ENCODE peak calls at places on chromosomes 1 and 21, in nine cellular contexts. One of them, this sample, is unnamed.

GRCh38 chr1:43908226-43908625 is 25.4 kb upstream of the ARTN start:
- DNase-seq in NCI-H510A treated with DMSO at 0.1 percent for 48 hours: no peak
- DNase-seq in GM23338: no peak
- DNase-seq in HEK293T: no peak
- DNase-seq in AG04450: no peak
- DNase-seq in WTC11: no peak
- DNase-seq in keratinocyte: no peak
- DNase-seq in stimulated activated naive CD8-positive, alpha-beta T cell treated with anti-CD3 and anti-CD28 coated beads, Interleukin-15, Interleukin-2, amounts not matched to agents 100 U/mL and 50 U/mL, for 24 hours: no peak
- DNase-seq in activated gamma-delta T cell treated with anti-CD3 and anti-CD28 coated beads, Interleukin-2, amount 50 U/mL, for 16 hours: no peak
- DNase-seq in this sample: no peak

GRCh38 chr1:41612953-41613352 is 128.5 kb upstream of the EDN2 start:
- DNase-seq in NCI-H510A treated with DMSO at 0.1 percent for 48 hours: no peak
- DNase-seq in GM23338: no peak
- DNase-seq in HEK293T: no peak
- DNase-seq in AG04450: no peak
- DNase-seq in WTC11: no peak
- DNase-seq in keratinocyte: no peak
- DNase-seq in stimulated activated naive CD8-positive, alpha-beta T cell treated with anti-CD3 and anti-CD28 coated beads, Interleukin-15, Interleukin-2, amounts not matched to agents 100 U/mL and 50 U/mL, for 24 hours: no peak
- DNase-seq in activated gamma-delta T cell treated with anti-CD3 and anti-CD28 coated beads, Interleukin-2, amount 50 U/mL, for 16 hours: no peak
- DNase-seq in this sample: no peak

GRCh38 chr1:10378071-10378841 is 20.6 kb upstream of the PGD start:
- DNase-seq in NCI-H510A treated with DMSO at 0.1 percent for 48 hours: peak; percentile 68
- DNase-seq in GM23338: peak; percentile 27
- DNase-seq in HEK293T: no peak
- DNase-seq in AG04450: peak; percentile 64
- DNase-seq in WTC11: no peak
- DNase-seq in keratinocyte: no peak
- DNase-seq in stimulated activated naive CD8-positive, alpha-beta T cell treated with anti-CD3 and anti-CD28 coated beads, Interleukin-15, Interleukin-2, amounts not matched to agents 100 U/mL and 50 U/mL, for 24 hours: no peak
- DNase-seq in activated gamma-delta T cell treated with anti-CD3 and anti-CD28 coated beads, Interleukin-2, amount 50 U/mL, for 16 hours: no peak
- DNase-seq in this sample: no peak

GRCh38 chr1:158126425-158126824 is 54.3 kb upstream of the CD1D start:
- DNase-seq in NCI-H510A treated with DMSO at 0.1 percent for 48 hours: no peak
- DNase-seq in GM23338: no peak
- DNase-seq in HEK293T: no peak
- DNase-seq in AG04450: no peak
- DNase-seq in WTC11: no peak
- DNase-seq in keratinocyte: no peak
- DNase-seq in stimulated activated naive CD8-positive, alpha-beta T cell treated with anti-CD3 and anti-CD28 coated beads, Interleukin-15, Interleukin-2, amounts not matched to agents 100 U/mL and 50 U/mL, for 24 hours: no peak
- DNase-seq in activated gamma-delta T cell treated with anti-CD3 and anti-CD28 coated beads, Interleukin-2, amount 50 U/mL, for 16 hours: no peak
- DNase-seq in this sample: no peak

GRCh38 chr1:67830226-67830625 is 3.0 kb downstream of the GNG12 start:
- DNase-seq in NCI-H510A treated with DMSO at 0.1 percent for 48 hours: no peak
- DNase-seq in GM23338: no peak
- DNase-seq in HEK293T: no peak
- DNase-seq in AG04450: no peak
- DNase-seq in WTC11: no peak
- DNase-seq in keratinocyte: peak; percentile 49
- DNase-seq in stimulated activated naive CD8-positive, alpha-beta T cell treated with anti-CD3 and anti-CD28 coated beads, Interleukin-15, Interleukin-2, amounts not matched to agents 100 U/mL and 50 U/mL, for 24 hours: no peak
- DNase-seq in activated gamma-delta T cell treated with anti-CD3 and anti-CD28 coated beads, Interleukin-2, amount 50 U/mL, for 16 hours: no peak
- DNase-seq in this sample: no peak

GRCh38 chr1:56404561-56405030 is 174.8 kb downstream of the PLPP3 start:
- DNase-seq in NCI-H510A treated with DMSO at 0.1 percent for 48 hours: no peak
- DNase-seq in GM23338: no peak
- DNase-seq in HEK293T: no peak
- DNase-seq in AG04450: no peak
- DNase-seq in WTC11: no peak
- DNase-seq in keratinocyte: no peak
- DNase-seq in stimulated activated naive CD8-positive, alpha-beta T cell treated with anti-CD3 and anti-CD28 coated beads, Interleukin-15, Interleukin-2, amounts not matched to agents 100 U/mL and 50 U/mL, for 24 hours: no peak
- DNase-seq in activated gamma-delta T cell treated with anti-CD3 and anti-CD28 coated beads, Interleukin-2, amount 50 U/mL, for 16 hours: no peak
- DNase-seq in this sample: no peak

GRCh38 chr21:29005696-29006095 is 13.0 kb upstream of the LTN1 start:
- DNase-seq in NCI-H510A treated with DMSO at 0.1 percent for 48 hours: no peak
- DNase-seq in GM23338: no peak
- DNase-seq in HEK293T: no peak
- DNase-seq in AG04450: no peak
- DNase-seq in WTC11: no peak
- DNase-seq in keratinocyte: no peak
- DNase-seq in stimulated activated naive CD8-positive, alpha-beta T cell treated with anti-CD3 and anti-CD28 coated beads, Interleukin-15, Interleukin-2, amounts not matched to agents 100 U/mL and 50 U/mL, for 24 hours: no peak
- DNase-seq in activated gamma-delta T cell treated with anti-CD3 and anti-CD28 coated beads, Interleukin-2, amount 50 U/mL, for 16 hours: no peak
- DNase-seq in this sample: no peak

GRCh38 chr1:8329439-8329838 is 11.5 kb downstream of the SLC45A1 start:
- DNase-seq in NCI-H510A treated with DMSO at 0.1 percent for 48 hours: no peak
- DNase-seq in GM23338: no peak
- DNase-seq in HEK293T: no peak
- DNase-seq in AG04450: no peak
- DNase-seq in WTC11: no peak
- DNase-seq in keratinocyte: no peak
- DNase-seq in stimulated activated naive CD8-positive, alpha-beta T cell treated with anti-CD3 and anti-CD28 coated beads, Interleukin-15, Interleukin-2, amounts not matched to agents 100 U/mL and 50 U/mL, for 24 hours: no peak
- DNase-seq in activated gamma-delta T cell treated with anti-CD3 and anti-CD28 coated beads, Interleukin-2, amount 50 U/mL, for 16 hours: no peak
- DNase-seq in this sample: no peak

GRCh38 chr1:53238197-53239155 is at the start of gene MAGOH:
- DNase-seq in NCI-H510A treated with DMSO at 0.1 percent for 48 hours: peak; percentile 92
- DNase-seq in GM23338: peak; percentile 98
- DNase-seq in HEK293T: peak; percentile 98
- DNase-seq in AG04450: peak; percentile 88
- DNase-seq in WTC11: peak; percentile 96
- DNase-seq in keratinocyte: peak; percentile 72
- DNase-seq in stimulated activated naive CD8-positive, alpha-beta T cell treated with anti-CD3 and anti-CD28 coated beads, Interleukin-15, Interleukin-2, amounts not matched to agents 100 U/mL and 50 U/mL, for 24 hours: peak; percentile 98
- DNase-seq in activated gamma-delta T cell treated with anti-CD3 and anti-CD28 coated beads, Interleukin-2, amount 50 U/mL, for 16 hours: peak; percentile 91
- DNase-seq in this sample: peak; percentile 98

GRCh38 chr1:25554426-25554780 is 11.0 kb downstream of the LDLRAP1 start:
- DNase-seq in NCI-H510A treated with DMSO at 0.1 percent for 48 hours: no peak
- DNase-seq in GM23338: no peak
- DNase-seq in HEK293T: no peak
- DNase-seq in AG04450: no peak
- DNase-seq in WTC11: no peak
- DNase-seq in keratinocyte: no peak
- DNase-seq in stimulated activated naive CD8-positive, alpha-beta T cell treated with anti-CD3 and anti-CD28 coated beads, Interleukin-15, Interleukin-2, amounts not matched to agents 100 U/mL and 50 U/mL, for 24 hours: no peak
- DNase-seq in activated gamma-delta T cell treated with anti-CD3 and anti-CD28 coated beads, Interleukin-2, amount 50 U/mL, for 16 hours: no peak
- DNase-seq in this sample: no peak

This sample was measured in H9.